ENCODE peak calls at places on chromosomes 12 and 14, in five cellular contexts. P is CD4-positive, alpha-beta memory T cell; B is colonic mucosa; A is A549; M is psoas muscle. N is an unnamed sample.

GRCh38 chr14:20262642-20263128 is 23.6 kb downstream of the OR11H4 start:
- DNase-seq in P (no peak), B (no peak), A (peak; percentile 32), M (no peak), N (no peak)

GRCh38 chr12:46555379-46555778 is 182.8 kb upstream of the SLC38A2 start:
- DNase-seq in P (no peak), B (no peak), A (no peak), M (no peak), N (no peak)

GRCh38 chr14:94451826-94452225 is 774 bp downstream of the SERPINA11 start:
- DNase-seq in P (no peak), B (no peak), A (no peak), M (no peak), N (no peak)

GRCh38 chr14:105858676-105859025 is 332.3 kb downstream of the TMEM121 start:
- DNase-seq in P (peak; percentile 13), B (no peak), A (no peak), M (no peak), N (no peak)

GRCh38 chr12:123142948-123143752 is 7.7 kb downstream of the PITPNM2 start:
- DNase-seq in P (no peak), B (peak; percentile 66), A (peak; percentile 70), M (no peak), N (no peak)

GRCh38 chr14:91143862-91144261 is 30.0 kb downstream of the DGLUCY start:
- DNase-seq in P (no peak), B (no peak), A (no peak), M (no peak), N (no peak)

GRCh38 chr12:71548906-71549305 is 109.3 kb downstream of the LGR5 start:
- DNase-seq in P (no peak), B (no peak), A (no peak), M (no peak), N (no peak)

GRCh38 chr14:30227436-30227835 is 299.8 kb upstream of the PRKD1 start:
- DNase-seq in P (no peak), B (no peak), A (no peak), M (no peak), N (no peak)

GRCh38 chr12:122421263-122421814 is 1.1 kb downstream of the CLIP1 start:
- DNase-seq in P (peak; percentile 17), B (peak; percentile 61), A (peak; percentile 75), M (peak; percentile 56), N (peak; percentile 40)

GRCh38 chr12:50380761-50381325 is 15.6 kb downstream of the FAM186A start:
- DNase-seq in P (no peak), B (no peak), A (no peak), M (no peak), N (no peak)

GRCh38 chr14:105600939-105601359 is 74.6 kb downstream of the TMEM121 start:
- DNase-seq in P (no peak), B (no peak), A (no peak), M (no peak), N (no peak)

GRCh38 chr12:81094718-81095360 is 17.0 kb downstream of the ACSS3 start:
- DNase-seq in P (no peak), B (no peak), A (no peak), M (no peak), N (no peak)

GRCh38 chr14:51652168-51653095 is 722 bp downstream of the FRMD6 start:
- DNase-seq in P (no peak), B (peak; percentile 32), A (no peak), M (no peak), N (peak; percentile 23)

GRCh38 chr12:4816776-4817530 is 92.8 kb upstream of the KCNA1 start:
- DNase-seq in P (no peak), B (no peak), A (no peak), M (no peak), N (no peak)

GRCh38 chr12:30823140-30823669 is 68.5 kb upstream of the CAPRIN2 start:
- DNase-seq in P (no peak), B (peak; percentile 44), A (peak; percentile 43), M (peak; percentile 41), N (no peak)

GRCh38 chr14:22748188-22748587 is 18.3 kb upstream of the OXA1L start:
- DNase-seq in P (no peak), B (no peak), A (peak; percentile 14), M (no peak), N (no peak)

GRCh38 chr12:53764630-53765029 is 12.9 kb upstream of the CISTR start:
- DNase-seq in P (no peak), B (no peak), A (no peak), M (no peak), N (no peak)

GRCh38 chr12:79698966-79699365 is 8.2 kb upstream of the PAWR start:
- DNase-seq in P (no peak), B (no peak), A (no peak), M (no peak), N (no peak)

GRCh38 chr12:112686373-112686772 is 105.2 kb upstream of the RPH3A start:
- DNase-seq in P (no peak), B (no peak), A (peak; percentile 48), M (no peak), N (no peak)

GRCh38 chr12:29320295-29321090 is 60.5 kb downstream of the ERGIC2 start:
- DNase-seq in P (no peak), B (no peak), A (peak; percentile 2), M (no peak), N (peak; percentile 31)

GRCh38 chr14:23436327-23437141 is 1.1 kb upstream of the MYH7 start:
- DNase-seq in P (no peak), B (no peak), A (no peak), M (no peak), N (no peak)

GRCh38 chr12:116717466-116718457 is 20.1 kb downstream of the SPRING1 start:
- DNase-seq in P (no peak), B (peak; percentile 50), A (no peak), M (peak; percentile 84), N (no peak)

GRCh38 chr12:97568336-97569180 is 106.0 kb downstream of the RMST start:
- DNase-seq in P (no peak), B (peak; percentile 27), A (peak; percentile 59), M (no peak), N (peak; percentile 90)

GRCh38 chr12:20212036-20212435 is 156.3 kb upstream of the PDE3A start:
- DNase-seq in P (no peak), B (no peak), A (peak; percentile 27), M (no peak), N (peak; percentile 3)

GRCh38 chr12:125092872-125093680 is 27.8 kb downstream of the AACS start:
- DNase-seq in P (no peak), B (peak; percentile 77), A (peak; percentile 63), M (peak; percentile 35), N (peak; percentile 79)
- H3K4me1 ChIP-seq in P (no peaks in the 10 kb centered on the region), B (peaks cover 6% of the 10 kb centered on the region), A (peaks cover 18% of the 10 kb centered on the region), M (no peaks in the 10 kb centered on the region), N (no peaks in the 10 kb centered on the region)

DNA sequence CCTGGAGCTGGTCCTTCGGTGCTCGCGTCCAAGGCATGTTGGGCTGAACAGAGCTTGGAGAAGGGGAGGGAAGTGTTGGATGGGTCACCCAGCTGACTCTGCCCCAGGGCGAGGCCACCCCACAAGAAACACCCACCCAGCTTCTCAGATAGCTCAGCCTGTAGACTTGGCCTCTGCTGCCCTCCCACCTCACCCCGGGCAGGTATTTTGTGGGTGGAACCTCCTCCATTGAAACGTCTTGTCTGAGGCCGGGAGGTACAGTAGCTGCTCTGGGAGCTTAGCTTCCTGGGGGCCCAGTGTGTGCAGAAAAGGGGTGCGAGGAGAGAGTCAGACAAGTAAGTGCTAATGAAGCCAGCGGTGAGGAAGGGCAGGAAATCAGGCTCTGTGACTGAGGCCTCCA is 54.8 kb upstream of the TSPAN9 start:
- DNase-seq in P (no peak), B (no peak), A (no peak), M (no peak), N (peak; percentile 18)
- H3K27ac ChIP-seq in P (no peak overlapping the region), B (no peak overlapping the region), A (no peak overlapping the region), M (no peak overlapping the region), N (no peak overlapping the region)

DNA sequence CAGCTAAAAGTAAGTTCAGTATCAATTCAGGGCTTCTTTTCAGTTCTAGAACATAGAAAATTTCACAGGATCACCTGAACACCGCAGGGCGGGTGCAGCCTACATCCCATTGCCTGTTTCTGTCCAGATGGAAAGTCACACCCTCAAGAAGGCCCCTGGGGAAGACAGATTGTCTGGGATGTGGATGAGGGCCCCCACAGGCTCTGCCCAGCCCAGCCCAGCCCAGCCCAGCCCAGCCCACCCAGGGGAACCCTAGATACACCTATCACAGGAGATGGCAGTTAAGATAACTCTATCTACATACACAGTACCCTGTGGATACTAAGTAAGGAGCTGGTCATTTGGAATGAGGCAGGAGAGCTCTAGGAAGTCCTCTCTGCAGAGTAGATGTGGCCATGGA is 68.4 kb downstream of the DPF3 start:
- DNase-seq in P (no peak), B (no peak), A (no peak), M (no peak), N (no peak)
- H3K4me1 ChIP-seq in P (no peaks in the 10 kb centered on the region), B (no peaks in the 10 kb centered on the region), A (no peaks in the 10 kb centered on the region), M (peaks cover 16% of the 10 kb centered on the region), N (peaks cover 2% of the 10 kb centered on the region)

GRCh38 chr14:103569436-103569835 is 6.7 kb downstream of the COA8 start:
- DNase-seq in P (no peak), B (no peak), A (no peak), M (no peak), N (no peak)
- H3K27ac ChIP-seq in P (no peak overlapping the region), B (no peak overlapping the region), A (no peak overlapping the region), M (no peak overlapping the region), N (no peak overlapping the region)

DNA sequence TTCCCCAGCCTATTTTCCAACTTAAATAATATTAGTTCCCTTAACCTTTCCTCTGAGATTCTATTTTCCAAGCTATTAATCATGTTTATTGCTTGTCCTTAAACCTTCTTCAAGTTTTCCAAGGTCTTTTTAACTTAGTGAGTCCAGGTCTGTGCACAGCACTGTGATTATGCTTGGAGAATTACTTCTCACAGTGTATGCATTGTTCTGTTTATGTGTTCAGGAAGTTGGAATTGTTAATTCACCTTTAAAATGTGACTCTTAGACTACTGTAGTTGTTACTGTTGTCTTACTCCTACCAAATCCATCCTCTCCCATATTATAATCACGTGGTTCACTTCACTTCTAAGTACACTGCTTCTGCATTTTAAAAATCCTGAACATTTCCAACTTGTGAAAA is 1039.2 kb upstream of the FOXG1 start:
- DNase-seq in P (no peak), B (no peak), A (no peak), M (no peak), N (no peak)
- H3K4me1 ChIP-seq in P (no peaks in the 10 kb centered on the region), B (no peaks in the 10 kb centered on the region), A (no peaks in the 10 kb centered on the region), M (no peaks in the 10 kb centered on the region), N (no peaks in the 10 kb centered on the region)

GRCh38 chr14:65255029-65255545 is 152.8 kb upstream of the MAX start:
- DNase-seq in P (no peak), B (no peak), A (peak; percentile 79), M (no peak), N (no peak)
- H3K27ac ChIP-seq in P (no peak overlapping the region), B (peak overlapping the region; percentile 71), A (peak overlapping the region; percentile 90), M (no peak overlapping the region), N (peak overlapping the region; percentile 75)

GRCh38 chr12:110311903-110312302 is 30.9 kb downstream of the ATP2A2 start:
- DNase-seq in P (no peak), B (no peak), A (no peak), M (no peak), N (no peak)

GRCh38 chr12:110316861-110317260 is 35.8 kb downstream of the ATP2A2 start:
- DNase-seq in P (no peak), B (no peak), A (no peak), M (no peak), N (no peak)

GRCh38 chr12:110310754-110311153 is 29.7 kb downstream of the ATP2A2 start:
- DNase-seq in P (no peak), B (no peak), A (no peak), M (no peak), N (peak; percentile 40)

GRCh38 chr12:110312581-110313360 is 31.7 kb downstream of the ATP2A2 start:
- DNase-seq in P (peak; percentile 12), B (no peak), A (peak; percentile 74), M (no peak), N (peak; percentile 37)

GRCh38 chr12:110314308-110314707 is 33.3 kb downstream of the ATP2A2 start:
- DNase-seq in P (no peak), B (no peak), A (peak; percentile 68), M (no peak), N (peak; percentile 25)
- H3K4me1 ChIP-seq in P (peaks cover 65% of the 10 kb centered on the region), B (peaks cover 15% of the 10 kb centered on the region), A (peaks cover 92% of the 10 kb centered on the region), M (peaks cover 34% of the 10 kb centered on the region), N (peaks cover 5% of the 10 kb centered on the region)

N was measured in small intestine.